ENCODE peak calls at places on chromosomes 16 and 17, in four cellular contexts. X, O, I and N are unnamed samples.
A peak's percentile ranks its signal among the peaks of the same experiment; 100 is the strongest.

GRCh38 chr17:37792787-37793186 is 47.9 kb upstream of the HNF1B start:
- DNase-seq in I (no peak), O (peak; percentile 58), X (no peak), N (no peak)

GRCh38 chr16:46972429-46972970 is 974 bp downstream of the DNAJA2 start:
- DNase-seq in I (no peak), O (peak; percentile 48), X (no peak), N (peak; percentile 39)

GRCh38 chr17:1275962-1276736 is 3.3 kb upstream of the TRARG1 start:
- DNase-seq in O (peak; percentile 53), I (peak; percentile 66), X (peak; percentile 62), N (peak; percentile 46)

GRCh38 chr17:44204453-44204882 is 4.8 kb upstream of the ATXN7L3 start:
- DNase-seq in O (peak; percentile 52), I (no peak), X (no peak), N (peak; percentile 64)

GRCh38 chr17:79915850-79916430 is 76.7 kb upstream of the CBX4 start:
- DNase-seq in X (no peak), O (peak; percentile 63), I (peak; percentile 70), N (peak; percentile 46)

GRCh38 chr17:73545633-73546032 is 98.6 kb downstream of the SDK2 start:
- DNase-seq in I (no peak), X (no peak), O (no peak), N (no peak)

GRCh38 chr16:79165541-79165940 is 435.0 kb downstream of the MAF start:
- DNase-seq in X (no peak), I (no peak), O (no peak), N (no peak)

GRCh38 chr16:81831722-81832126 is 52.6 kb downstream of the PLCG2 start:
- DNase-seq in I (peak; percentile 43), X (peak; percentile 40), O (no peak), N (no peak)

GRCh38 chr16:10305912-10306311 is 79.9 kb upstream of the ATF7IP2 start:
- DNase-seq in X (no peak), I (no peak), O (no peak), N (no peak)

GRCh38 chr16:73369841-73370240 is 321.9 kb upstream of the ZFHX3 start:
- DNase-seq in X (no peak), O (no peak), I (no peak), N (no peak)

GRCh38 chr17:72529386-72529785 is 408.6 kb downstream of the SOX9 start:
- DNase-seq in I (no peak), X (no peak), O (no peak), N (no peak)

GRCh38 chr16:19429271-19429670 is 11.6 kb downstream of the TMC5 start:
- DNase-seq in X (no peak), O (no peak), I (no peak), N (no peak)

GRCh38 chr16:58036943-58037342 is 11.4 kb downstream of the MMP15 start:
- DNase-seq in I (no peak), O (no peak), X (no peak), N (no peak)

GRCh38 chr17:41098476-41098875 is 534 bp upstream of the KRTAP4-8 start:
- DNase-seq in X (no peak), O (no peak), I (no peak), N (no peak)

GRCh38 chr17:80432350-80432955 is 17.5 kb downstream of the ENDOV start:
- DNase-seq in I (no peak), O (no peak), X (no peak), N (no peak)

GRCh38 chr17:42312285-42313130 is 24.2 kb downstream of the STAT5A start:
- DNase-seq in X (peak; percentile 88), O (peak; percentile 83), I (peak; percentile 92), N (peak; percentile 73)

GRCh38 chr17:34401165-34401564 is 38.1 kb upstream of the CCL1 start:
- DNase-seq in I (no peak), X (no peak), O (no peak), N (no peak)

GRCh38 chr17:59357219-59357699 is 25.8 kb downstream of the YPEL2 start:
- DNase-seq in X (no peak), O (peak; percentile 61), I (no peak), N (peak; percentile 60)

GRCh38 chr17:59793249-59793648 is 85.8 kb downstream of the VMP1 start:
- DNase-seq in X (no peak), O (no peak), I (no peak), N (no peak)

GRCh38 chr16:67279296-67280089 is at the start of gene PLEKHG4:
- DNase-seq in X (peak; percentile 64), I (peak; percentile 82), O (peak; percentile 72), N (peak; percentile 59)

GRCh38 chr17:37743875-37744632 is 805 bp downstream of the HNF1B start:
- DNase-seq in I (peak; percentile 64), X (no peak), O (no peak), N (no peak)

GRCh38 chr17:43713494-43714162 is 45.0 kb downstream of the SOST start:
- DNase-seq in O (peak; percentile 30), X (peak; percentile 40), I (peak; percentile 31), N (no peak)

GRCh38 chr17:70028397-70028796 is 46.6 kb upstream of the KCNJ16 start:
- DNase-seq in X (no peak), I (no peak), O (no peak), N (peak; percentile 9)

GRCh38 chr17:77719806-77720205 is 238.7 kb upstream of the TNRC6C start:
- DNase-seq in X (no peak), O (no peak), I (no peak), N (no peak)

GRCh38 chr16:19607610-19608280 is 52.2 kb downstream of the VPS35L start:
- DNase-seq in O (peak; percentile 65), I (peak; percentile 59), X (no peak), N (peak; percentile 87)

GRCh38 chr17:53628011-53628410 is 194.7 kb upstream of the KIF2B start:
- DNase-seq in I (no peak), X (no peak), O (peak; percentile 4), N (peak; percentile 43)

GRCh38 chr17:79160980-79161621 is 86.5 kb downstream of the ENGASE start:
- DNase-seq in I (peak; percentile 90), O (no peak), X (no peak), N (no peak)

GRCh38 chr17:1573932-1574696 is 11.5 kb upstream of the PITPNA start:
- DNase-seq in I (peak; percentile 79), X (peak; percentile 87), O (peak; percentile 82), N (peak; percentile 76)

GRCh38 chr17:29583324-29584248 is 5.9 kb downstream of the GIT1 start:
- DNase-seq in O (no peak), X (peak; percentile 16), I (no peak), N (no peak)

GRCh38 chr17:29582254-29582765 is 7.1 kb downstream of the GIT1 start:
- DNase-seq in I (no peak), O (no peak), X (no peak), N (no peak)

GRCh38 chr17:29582767-29583166 is 6.7 kb downstream of the GIT1 start:
- DNase-seq in X (no peak), O (no peak), I (no peak), N (no peak)

GRCh38 chr17:29585080-29585751 is 4.2 kb downstream of the GIT1 start:
- DNase-seq in I (no peak), X (no peak), O (peak; percentile 34), N (no peak)

GRCh38 chr17:29584452-29585079 is 4.9 kb downstream of the GIT1 start:
- DNase-seq in X (peak; percentile 55), I (no peak), O (no peak), N (no peak)
- H3K4me3 ChIP-seq in X (peak overlapping the region; percentile 95), I (no peak overlapping the region), O (no peak overlapping the region), N (no peak overlapping the region)

GRCh38 chr17:75809631-75810111 is 25.1 kb downstream of the UNK start:
- DNase-seq in I (no peak), O (no peak), X (no peak), N (no peak)
- H3K4me3 ChIP-seq in I (no peak overlapping the region), O (no peak overlapping the region), X (peak overlapping the region; percentile 33), N (no peak overlapping the region)

GRCh38 chr16:30355954-30356308 is 823 bp upstream of the CD2BP2 start:
- DNase-seq in X (no peak), O (no peak), I (no peak), N (no peak)
- H3K4me3 ChIP-seq in X (peak overlapping the region; percentile 93), O (peak overlapping the region; percentile 98), I (peak overlapping the region; percentile 39), N (peak overlapping the region; percentile 79)

GRCh38 chr17:31573861-31574260 is 182.4 kb downstream of the RAB11FIP4 start:
- DNase-seq in O (no peak), X (no peak), I (no peak), N (no peak)

GRCh38 chr17:31573047-31573446 is 181.6 kb downstream of the RAB11FIP4 start:
- DNase-seq in O (no peak), I (no peak), X (no peak), N (no peak)

GRCh38 chr17:31570231-31570630 is 178.8 kb downstream of the RAB11FIP4 start:
- DNase-seq in X (no peak), I (no peak), O (no peak), N (no peak)

GRCh38 chr17:31572341-31572740 is 180.9 kb downstream of the RAB11FIP4 start:
- DNase-seq in X (no peak), I (no peak), O (no peak), N (no peak)

GRCh38 chr17:31571124-31571892 is 179.8 kb downstream of the RAB11FIP4 start:
- DNase-seq in I (no peak), O (peak; percentile 78), X (peak; percentile 88), N (peak; percentile 100)
- H3K4me3 ChIP-seq in I (no peak overlapping the region), O (no peak overlapping the region), X (peak overlapping the region; percentile 10), N (peak overlapping the region; percentile 10)

DNA sequence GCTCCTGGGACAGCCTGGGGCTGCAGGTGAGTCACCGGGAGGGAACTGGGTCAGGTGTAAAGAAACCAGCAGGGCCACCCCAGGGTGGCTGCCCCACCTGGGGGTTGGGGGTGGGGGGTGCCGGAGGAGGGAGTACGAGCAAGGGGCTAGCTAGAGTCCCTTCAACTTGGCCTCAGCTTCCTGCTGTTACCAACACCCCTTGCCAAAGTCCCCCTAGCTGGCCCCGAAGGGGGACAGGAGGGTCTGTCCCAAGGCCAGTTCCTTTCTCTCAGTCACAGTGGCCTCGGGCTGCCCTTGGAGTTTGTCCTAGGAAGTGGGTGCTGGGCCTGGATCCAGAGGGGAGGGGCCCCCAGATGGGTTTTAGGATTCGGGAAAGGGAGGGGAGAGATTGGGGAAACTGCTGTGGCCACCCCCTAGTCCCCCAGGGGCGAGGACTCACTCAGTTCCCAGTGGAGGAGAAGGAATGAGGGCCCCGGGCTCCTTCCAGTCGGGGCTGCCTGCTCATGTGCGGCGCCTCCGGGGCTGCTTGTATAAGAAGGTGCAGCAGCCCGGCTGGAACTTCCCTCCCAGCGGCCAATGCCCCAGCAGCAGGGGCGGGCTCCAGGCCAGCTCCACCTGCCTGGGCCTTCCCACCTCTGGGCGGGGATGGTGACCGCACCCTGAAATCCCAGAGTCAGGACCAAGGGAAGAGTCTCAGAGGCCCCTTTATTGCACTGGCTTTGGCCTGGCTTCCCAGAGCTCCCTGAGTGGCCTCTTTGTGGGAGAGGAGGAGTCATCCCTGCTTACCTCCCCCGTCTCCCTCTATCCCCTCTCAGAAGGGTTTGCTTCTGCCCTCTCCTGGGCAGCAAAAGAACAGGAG is 7.3 kb downstream of the ARHGAP27 start:
- DNase-seq in X (peak; percentile 61), I (peak; percentile 98), O (peak; percentile 75), N (peak; percentile 35)
- H3K4me3 ChIP-seq in X (peak overlapping the region; percentile 66), I (no peak overlapping the region), O (no peak overlapping the region), N (no peak overlapping the region)